ENCODE peak calls at places on chromosome 12, in five cellular contexts. V is stimulated activated effector memory CD8-positive, alpha-beta T cell treated with anti-CD3 and anti-CD28 coated beads, Interleukin-12 subunit alpha, Interleukin-12 subunit beta, amount 100 ng/mL, for 72 hours; C is naive B cell; K is T-helper 17 cell; J is foreskin fibroblast. N is an unnamed sample.

GRCh38 chr12:55829967-55830600 is 697 bp upstream of the DNAJC14 start:
- DNase-seq in V (peak; percentile 73), C (peak; percentile 10), K (no peak), J (no peak), N (no peak)

GRCh38 chr12:64187370-64187769 is 34.7 kb downstream of the KICS2 start:
- DNase-seq in V (no peak), C (no peak), K (no peak), J (peak; percentile 68), N (no peak)

GRCh38 chr12:112539221-112539620 is 120.5 kb downstream of the PTPN11 start:
- DNase-seq in V (no peak), C (no peak), K (no peak), J (no peak), N (no peak)

GRCh38 chr12:38157274-38157932 is 159.2 kb upstream of the ALG10B start:
- DNase-seq in V (peak; percentile 35), C (no peak), K (no peak), J (no peak), N (no peak)

GRCh38 chr12:110684322-110684836 is 4.5 kb downstream of the HVCN1 start:
- DNase-seq in V (no peak), C (no peak), K (no peak), J (no peak), N (no peak)

GRCh38 chr12:51636986-51637385 is 46.0 kb downstream of the SCN8A start:
- DNase-seq in V (no peak), C (no peak), K (no peak), J (no peak), N (no peak)

GRCh38 chr12:111409403-111410228 is 3.9 kb downstream of the SH2B3 start:
- DNase-seq in V (no peak), C (no peak), K (peak; percentile 22), J (peak; percentile 92), N (peak; percentile 54)

GRCh38 chr12:109740694-109741245 is 27.1 kb downstream of the FAM222A start:
- DNase-seq in V (no peak), C (no peak), K (peak; percentile 2), J (no peak), N (no peak)

GRCh38 chr12:6303046-6303445 is 7.4 kb upstream of the PLEKHG6 start:
- DNase-seq in V (no peak), C (no peak), K (no peak), J (no peak), N (no peak)

GRCh38 chr12:93214523-93215289 is 163.0 kb upstream of the NUDT4 start:
- DNase-seq in V (no peak), C (no peak), K (no peak), J (no peak), N (no peak)

GRCh38 chr12:119687344-119687865 is 19.5 kb downstream of the PRKAB1 start:
- DNase-seq in V (no peak), C (no peak), K (no peak), J (no peak), N (no peak)

GRCh38 chr12:38586652-38587219 is 270.2 kb downstream of the ALG10B start:
- DNase-seq in V (no peak), C (no peak), K (no peak), J (no peak), N (no peak)

GRCh38 chr12:19186722-19187661 is 57.5 kb downstream of the PLEKHA5 start:
- DNase-seq in V (no peak), C (no peak), K (no peak), J (peak; percentile 39), N (peak; percentile 6)

GRCh38 chr12:122356192-122356635 is 66.3 kb downstream of the CLIP1 start:
- DNase-seq in V (peak; percentile 68), C (peak; percentile 31), K (no peak), J (peak; percentile 58), N (peak; percentile 37)

GRCh38 chr12:68317047-68317667 is 15.0 kb downstream of the MDM1 start:
- DNase-seq in V (no peak), C (peak; percentile 42), K (no peak), J (peak; percentile 17), N (no peak)

GRCh38 chr12:100154472-100155247 is 12.0 kb upstream of the BLTP3B start:
- DNase-seq in V (peak; percentile 86), C (peak; percentile 51), K (peak; percentile 52), J (peak; percentile 29), N (peak; percentile 40)

GRCh38 chr12:120394483-120395367 is 25.8 kb upstream of the MSI1 start:
- DNase-seq in V (no peak), C (no peak), K (no peak), J (no peak), N (no peak)

GRCh38 chr12:18970603-18971002 is 158.9 kb upstream of the PLEKHA5 start:
- DNase-seq in V (no peak), C (no peak), K (no peak), J (no peak), N (no peak)

GRCh38 chr12:229441-230191 is 15.7 kb upstream of the SLC6A12 start:
- DNase-seq in V (no peak), C (no peak), K (no peak), J (no peak), N (no peak)